ENCODE peak calls at places on chromosomes 12 and 14, in eight cellular contexts. H is A549; W is CD8-positive, alpha-beta memory T cell; M is stimulated activated naive CD4-positive, alpha-beta T cell; Y is fibroblast of villous mesenchyme; R is activated naive CD4-positive, alpha-beta T cell treated with anti-CD3 and anti-CD28 coated beads, Interleukin-2, amount 10 ng/mL, durations not matched to agents 7 days and 5 days; S is HEK293T; G is PC-3. T is an unnamed sample.

GRCh38 chr12:42135264-42135814 is 9.3 kb downstream of the GXYLT1 start:
- DNase-seq in H (no peak), W (no peak), M (no peak), Y (peak), R (no peak), S (no peak), G (peak), T (no peak)

GRCh38 chr12:106248849-106249371 is 1.1 kb upstream of the CKAP4 start:
- DNase-seq in H (no peak), W (peak), M (peak), Y (peak), R (peak), S (no peak), G (peak), T (no peak)

GRCh38 chr14:88825503-88825902 is 1.1 kb downstream of the TTC8 start:
- DNase-seq in H (no peak), W (no peak), M (no peak), Y (no peak), R (no peak), S (no peak), G (no peak), T (no peak)

GRCh38 chr12:52350786-52351185 is 16.5 kb downstream of the KRT85 start:
- DNase-seq in H (no peak), W (no peak), M (no peak), Y (no peak), R (no peak), S (no peak), G (no peak), T (no peak)

GRCh38 chr12:78275886-78276285 is 445.2 kb downstream of the NAV3 start:
- DNase-seq in H (no peak), W (no peak), M (no peak), Y (no peak), R (no peak), S (no peak), G (no peak), T (no peak)

GRCh38 chr14:30645600-30645999 is 23.5 kb downstream of the SCFD1 start:
- DNase-seq in H (no peak), W (no peak), M (no peak), Y (no peak), R (no peak), S (no peak), G (no peak), T (no peak)

GRCh38 chr14:85575617-85575898 is 45.6 kb downstream of the FLRT2 start:
- DNase-seq in H (no peak), W (no peak), M (no peak), Y (no peak), R (no peak), S (no peak), G (no peak), T (no peak)

GRCh38 chr12:67517181-67517887 is 131.2 kb upstream of the DYRK2 start:
- DNase-seq in H (peak), W (no peak), M (no peak), Y (no peak), R (no peak), S (no peak), G (peak), T (no peak)

GRCh38 chr14:65333926-65334687 is 78.4 kb upstream of the FUT8 start:
- DNase-seq in H (no peak), W (no peak), M (no peak), Y (peak), R (no peak), S (no peak), G (no peak), T (no peak)

GRCh38 chr12:50142993-50143392 is 24.2 kb downstream of the CERS5 start:
- DNase-seq in H (no peak), W (no peak), M (no peak), Y (no peak), R (no peak), S (no peak), G (no peak), T (no peak)

GRCh38 chr12:121423682-121424631 is 24.0 kb downstream of the RNF34 start:
- DNase-seq in H (no peak), W (no peak), M (no peak), Y (no peak), R (no peak), S (no peak), G (no peak), T (no peak)

GRCh38 chr12:108321688-108322087 is 17.4 kb downstream of the CMKLR1 start:
- DNase-seq in H (no peak), W (no peak), M (no peak), Y (no peak), R (no peak), S (no peak), G (no peak), T (no peak)

GRCh38 chr14:98177551-98177950 is 1094.4 kb downstream of the BCL11B start:
- DNase-seq in H (no peak), W (no peak), M (peak), Y (no peak), R (peak), S (no peak), G (no peak), T (no peak)

GRCh38 chr12:131137836-131138637 is 184.3 kb downstream of the ADGRD1 start:
- DNase-seq in H (peak), W (no peak), M (no peak), Y (peak), R (no peak), S (no peak), G (peak), T (no peak)

GRCh38 chr12:124188561-124189405 is 106.1 kb upstream of the RFLNA start:
- DNase-seq in H (no peak), W (no peak), M (no peak), Y (no peak), R (no peak), S (no peak), G (peak), T (no peak)

GRCh38 chr14:61479746-61480502 is 158.5 kb downstream of the PRKCH start:
- DNase-seq in H (no peak), W (no peak), M (no peak), Y (peak), R (no peak), S (no peak), G (peak), T (no peak)

GRCh38 chr14:23056257-23056955 is 914 bp downstream of the CDH24 start:
- DNase-seq in H (peak), W (peak), M (no peak), Y (peak), R (peak), S (peak), G (peak), T (peak)

GRCh38 chr12:116384629-116385485 is 107.4 kb upstream of the MED13L start:
- DNase-seq in H (peak), W (no peak), M (no peak), Y (no peak), R (no peak), S (no peak), G (peak), T (no peak)

GRCh38 chr12:59874781-59875180 is 279.0 kb downstream of the SLC16A7 start:
- DNase-seq in H (no peak), W (no peak), M (no peak), Y (peak), R (no peak), S (no peak), G (no peak), T (no peak)

GRCh38 chr12:46402861-46403731 is 30.5 kb upstream of the SLC38A2 start:
- DNase-seq in H (no peak), W (no peak), M (no peak), Y (peak), R (no peak), S (no peak), G (peak), T (no peak)

T was measured in activated T-helper 2 cell treated with anti-CD3 and anti-CD28 coated beads, Interferon-gamma antibody, Interleukin-2, Interleukin-4, amounts not matched to agents 10 μg/mL and 5 μg/mL and 100 μg/mL, durations not matched to agents 14 hours and 24 hours and 36 hours.